ENCODE peak calls at places on chromosomes 11 and 22, in four cellular contexts. N, H, Q and C are unnamed samples.

GRCh38 chr11:119344291-119345010 is 2.1 kb downstream of the MFRP start:
- DNase-seq in H (no peak), Q (no peak), N (no peak), C (no peak)

GRCh38 chr11:119207607-119208006 is 1.5 kb downstream of the CBL start:
- DNase-seq in H (no peak), Q (no peak), N (no peak), C (no peak)

GRCh38 chr11:107916671-107917241 is 11.5 kb upstream of the RAB39A start:
- DNase-seq in Q (no peak), H (no peak), N (peak; percentile 19), C (peak; percentile 15)

GRCh38 chr22:19062909-19063308 is 59.3 kb downstream of the DGCR2 start:
- DNase-seq in H (no peak), N (no peak), Q (no peak), C (no peak)

GRCh38 chr11:42631223-42631843 is 680.5 kb upstream of the API5 start:
- DNase-seq in Q (no peak), H (no peak), N (peak; percentile 12), C (no peak)

GRCh38 chr11:75919525-75919924 is 104.5 kb downstream of the UVRAG start:
- DNase-seq in Q (no peak), H (no peak), N (no peak), C (no peak)

GRCh38 chr11:91497847-91498246 is 726.8 kb upstream of the FAT3 start:
- DNase-seq in N (no peak), H (no peak), Q (no peak), C (no peak)

GRCh38 chr22:37818397-37819099 is 4.6 kb upstream of the GALR3 start:
- DNase-seq in N (no peak), H (no peak), Q (peak; percentile 81), C (no peak)

GRCh38 chr11:115552773-115553438 is 48.7 kb upstream of the CADM1 start:
- DNase-seq in H (no peak), Q (no peak), N (no peak), C (no peak)

GRCh38 chr22:40855960-40856512 is 403 bp downstream of the ST13 start:
- DNase-seq in H (no peak), Q (no peak), N (no peak), C (peak; percentile 60)

GRCh38 chr11:116233581-116233980 is 539.2 kb downstream of the BUD13 start:
- DNase-seq in H (no peak), Q (no peak), N (no peak), C (no peak)

GRCh38 chr11:69974528-69974927 is 103.6 kb upstream of the ANO1 start:
- DNase-seq in H (no peak), Q (no peak), N (no peak), C (no peak)

GRCh38 chr11:116703421-116703820 is 69.4 kb downstream of the BUD13 start:
- DNase-seq in N (no peak), H (no peak), Q (peak; percentile 76), C (no peak)

GRCh38 chr11:613369-613968 is 2.3 kb downstream of the IRF7 start:
- DNase-seq in N (no peak), Q (peak; percentile 86), H (no peak), C (peak; percentile 93)
- TF ChIP-seq CBX5 in N (no peak), Q (no peak), H (no peak), C (no peak)

GRCh38 chr22:21982338-21982965 is at the start of gene TOP3B:
- DNase-seq in Q (peak; percentile 88), N (peak; percentile 52), H (peak; percentile 17), C (peak; percentile 99)
- TF ChIP-seq CBX5 in Q (no peak), N (peak; percentile 98), H (peak; percentile 83), C (no peak)

GRCh38 chr22:16845465-16845864 is 20.3 kb upstream of the XKR3 start:
- DNase-seq in H (no peak), N (no peak), Q (no peak), C (no peak)

GRCh38 chr22:16844529-16844928 is 19.3 kb upstream of the XKR3 start:
- DNase-seq in N (no peak), Q (no peak), H (no peak), C (no peak)

DNA sequence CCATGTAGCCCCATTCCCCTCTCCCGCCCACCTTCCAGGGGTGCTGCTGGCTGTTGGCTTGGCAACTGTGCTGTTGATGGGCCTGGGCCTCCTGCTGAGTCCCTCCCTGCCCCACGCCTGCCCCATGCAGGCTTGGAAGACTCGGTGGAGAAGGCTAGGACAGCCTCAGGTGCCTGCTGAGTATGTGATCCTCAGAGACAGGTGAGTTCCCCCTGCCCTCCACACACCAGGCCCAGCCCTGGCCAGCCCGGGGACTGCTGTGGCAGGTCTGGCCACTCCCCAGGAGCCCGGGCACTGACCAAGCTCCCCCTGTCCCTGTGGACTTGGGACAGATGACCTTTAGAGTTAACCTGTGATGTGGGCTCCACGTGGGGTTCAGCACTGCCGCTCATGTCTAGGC is 20.7 kb upstream of the XKR3 start:
- DNase-seq in Q (no peak), N (no peak), H (no peak), C (no peak)
- TF ChIP-seq CBX5 in Q (no peak), N (no peak), H (no peak), C (no peak)

GRCh38 chr11:44861829-44862545 is 88.7 kb downstream of the TP53I11 start:
- DNase-seq in Q (no peak), H (peak; percentile 86), N (peak; percentile 44), C (peak; percentile 50)
- TF ChIP-seq CBX5 in Q (no peak), H (peak; percentile 61), N (no peak), C (no peak)

DNA sequence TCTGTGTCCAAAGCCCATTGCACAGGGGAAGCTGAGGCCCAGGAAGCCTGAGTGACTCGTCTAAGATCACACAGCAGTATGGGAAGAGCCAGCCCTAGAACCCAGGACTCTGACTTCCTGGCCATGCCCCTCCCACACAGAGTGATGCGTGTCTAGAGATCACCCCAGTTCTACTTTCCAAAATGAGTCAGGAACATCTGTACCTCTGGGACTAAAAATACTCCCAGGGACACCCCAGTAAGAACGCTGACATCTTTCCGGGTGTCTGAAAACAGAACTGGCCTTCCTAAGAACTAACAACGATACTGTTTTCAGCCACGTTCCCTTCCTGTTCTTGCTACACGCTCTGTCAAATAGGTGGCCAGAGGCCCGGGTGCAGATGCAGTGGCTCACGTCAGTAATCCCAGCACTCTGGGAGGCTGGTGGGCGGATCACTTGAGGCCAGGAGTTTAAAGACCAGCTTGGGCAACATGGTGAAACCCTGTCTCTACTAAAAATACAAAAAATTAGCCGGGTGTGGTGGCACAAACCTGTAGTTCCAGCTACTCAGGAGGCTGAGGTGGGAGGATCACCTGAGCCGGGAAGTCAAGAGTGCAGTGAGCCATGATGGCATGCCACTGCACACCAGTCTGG is 21.7 kb upstream of the PDGFB start:
- DNase-seq in H (peak; percentile 96), Q (no peak), N (peak; percentile 76), C (no peak)
- TF ChIP-seq CBX5 in H (peak; percentile 57), Q (no peak), N (no peak), C (no peak)

GRCh38 chr11:19936461-19936860 is 223.8 kb downstream of the DBX1 start:
- DNase-seq in H (no peak), Q (no peak), N (no peak), C (no peak)

GRCh38 chr11:19935507-19935906 is 222.9 kb downstream of the NAV2 start:
- DNase-seq in N (no peak), Q (no peak), H (no peak), C (no peak)

GRCh38 chr11:19939415-19939929 is 220.8 kb downstream of the DBX1 start:
- DNase-seq in H (no peak), Q (no peak), N (no peak), C (no peak)

GRCh38 chr11:19938051-19938856 is 222.0 kb downstream of the DBX1 start:
- DNase-seq in Q (peak; percentile 79), H (no peak), N (peak; percentile 40), C (peak; percentile 70)

GRCh38 chr11:19938866-19939265 is 221.4 kb downstream of the DBX1 start:
- DNase-seq in H (no peak), Q (no peak), N (no peak), C (no peak)
- TF ChIP-seq CBX5 in H (no peak), Q (no peak), N (no peak), C (no peak)

GRCh38 chr11:113591122-113591521 is 115.0 kb downstream of the TMPRSS5 start:
- DNase-seq in H (no peak), N (no peak), Q (no peak), C (no peak)
- TF ChIP-seq CBX5 in H (no peak), N (no peak), Q (no peak), C (no peak)

DNA sequence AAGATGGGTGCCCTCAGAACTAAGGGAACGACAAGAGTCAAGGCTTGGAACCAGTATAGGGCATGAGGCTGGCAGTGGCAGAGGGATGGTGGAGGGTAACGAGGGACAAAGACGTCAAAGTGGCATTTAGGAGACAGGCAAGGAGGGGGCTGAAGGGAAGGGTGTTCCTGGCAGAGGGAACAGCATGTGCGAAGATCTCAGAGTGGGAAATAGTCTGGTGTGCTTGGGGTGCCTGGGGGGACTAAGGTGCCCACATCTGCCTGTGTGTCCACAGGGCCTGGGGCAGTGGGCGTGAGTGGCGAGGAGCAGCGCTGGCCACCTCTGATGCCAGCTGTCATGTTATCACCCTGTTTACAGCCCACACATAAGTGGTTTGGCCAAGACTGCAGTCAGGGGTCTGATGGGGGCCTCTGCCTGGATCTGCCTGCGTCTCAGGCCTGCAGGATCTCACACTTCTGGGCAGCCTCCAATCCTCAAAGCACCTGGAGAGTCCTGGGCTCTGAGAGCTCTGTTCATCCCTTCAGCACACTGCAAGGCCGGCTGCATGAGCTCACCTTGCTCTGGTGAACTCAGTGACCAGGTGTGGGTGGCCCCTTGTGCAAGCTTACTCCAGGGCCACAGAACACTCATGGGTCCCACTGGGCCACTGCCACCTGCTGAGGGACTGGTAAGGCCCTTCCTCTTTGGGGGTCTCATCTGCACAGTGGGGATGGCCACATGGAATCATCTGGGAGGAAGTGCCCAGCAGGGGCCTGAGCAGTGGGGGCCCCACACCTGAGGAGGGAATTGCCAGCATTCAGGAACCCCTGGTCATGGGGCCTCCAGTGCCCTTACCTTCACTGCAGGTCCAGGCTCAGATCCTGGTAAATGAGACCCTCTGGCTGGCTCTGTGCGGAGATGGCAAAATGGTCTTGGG is 89.7 kb upstream of the SHISAL1 start:
- DNase-seq in H (no peak), N (no peak), Q (no peak), C (no peak)
- TF ChIP-seq CBX5 in H (no peak), N (no peak), Q (no peak), C (no peak)

GRCh38 chr11:61679301-61679700 is 890 bp upstream of the DAGLA start:
- DNase-seq in Q (no peak), N (no peak), H (no peak), C (peak; percentile 26)
- TF ChIP-seq CBX5 in Q (no peak), N (no peak), H (no peak), C (no peak)